ENCODE peak calls at places on chromosomes 7 and 10, in eight cellular contexts. X is heart right ventricle, K is OCI-LY7, E is astrocyte, M is BE2C, C is Caco-2, Y is sigmoid colon, Q is IMR-90. J is an unnamed sample. For H3K4me1, the result is how much of the 10 kb centered on the place peaks cover.

GRCh38 chr10:4883079-4883739 is 57.2 kb downstream of the AKR1E2 start:
- DNase-seq in Q (peak), M (no peak), C (no peak), K (no peak), Y (no peak), E (peak), X (no peak), J (no peak)

GRCh38 chr10:89224697-89225443 is 17.8 kb upstream of the CH25H start:
- DNase-seq in C (no peak), M (no peak), X (peak), Y (no peak), E (no peak), K (no peak), Q (no peak), J (peak)

GRCh38 chr10:35460852-35461460 is 124.6 kb downstream of the CCNY start:
- DNase-seq in K (no peak), C (no peak), M (no peak), E (peak), X (no peak), Q (no peak), Y (no peak), J (no peak)

GRCh38 chr7:47587389-47587788 is 5.5 kb upstream of the TNS3 start:
- DNase-seq in C (no peak), K (no peak), Q (no peak), M (no peak), Y (no peak), E (no peak), X (no peak), J (no peak)

GRCh38 chr7:142380064-142380463 is 122.2 kb upstream of the PRSS58 start:
- DNase-seq in M (no peak), K (no peak), Y (no peak), E (no peak), X (no peak), Q (no peak), C (no peak), J (no peak)

GRCh38 chr7:82325416-82325815 is 118.2 kb downstream of the CACNA2D1 start:
- DNase-seq in X (no peak), E (peak), M (no peak), C (no peak), K (no peak), Q (peak), Y (no peak), J (no peak)

GRCh38 chr10:30006410-30006809 is 53.0 kb downstream of the JCAD start:
- DNase-seq in E (no peak), Y (no peak), Q (no peak), X (no peak), K (no peak), C (no peak), M (no peak), J (no peak)

GRCh38 chr7:99504281-99504602 is 220 bp upstream of the ZKSCAN5 start:
- DNase-seq in E (no peak), M (peak), C (peak), Y (no peak), K (no peak), X (no peak), Q (no peak), J (no peak)

GRCh38 chr7:155878250-155878649 is 66.0 kb upstream of the SHH start:
- DNase-seq in Y (peak), M (no peak), Q (no peak), C (no peak), X (no peak), K (no peak), E (no peak), J (no peak)

GRCh38 chr10:18684416-18684815 is 25.2 kb downstream of the ARL5B start:
- DNase-seq in Q (no peak), X (no peak), K (no peak), M (no peak), E (peak), C (no peak), Y (no peak), J (no peak)

GRCh38 chr10:12466701-12467100 is 117.4 kb downstream of the CAMK1D start:
- DNase-seq in E (peak), K (no peak), X (no peak), M (no peak), Q (peak), Y (peak), C (no peak), J (no peak)

GRCh38 chr10:62433181-62433692 is 59.1 kb downstream of the ZNF365 start:
- DNase-seq in M (no peak), K (no peak), C (no peak), X (peak), Y (peak), Q (peak), E (peak), J (peak)

GRCh38 chr7:81300779-81301178 is 381.9 kb upstream of the SEMA3C start:
- DNase-seq in C (no peak), K (no peak), M (no peak), X (no peak), E (peak), Y (no peak), Q (no peak), J (no peak)

GRCh38 chr7:157044151-157044687 is 33.8 kb upstream of the MNX1 start:
- DNase-seq in K (no peak), X (no peak), Q (peak), E (no peak), Y (no peak), C (no peak), M (no peak), J (no peak)

GRCh38 chr7:7114575-7115291 is 67.6 kb upstream of the C1GALT1 start:
- DNase-seq in Q (no peak), M (no peak), K (no peak), Y (no peak), E (no peak), X (no peak), C (peak), J (no peak)

GRCh38 chr10:21534611-21535493 is 820 bp downstream of the MLLT10 start:
- DNase-seq in Q (peak), X (peak), M (peak), K (peak), Y (peak), E (no peak), C (peak), J (peak)

GRCh38 chr10:111578076-111578475 is 501.2 kb downstream of the ADRA2A start:
- DNase-seq in Q (no peak), M (peak), X (no peak), E (no peak), C (no peak), K (no peak), Y (no peak), J (no peak)

GRCh38 chr7:25259487-25260243 is 31.4 kb upstream of the NPVF start:
- DNase-seq in E (peak), X (peak), Q (peak), C (peak), Y (peak), K (peak), M (peak), J (peak)

GRCh38 chr7:126958367-126958766 is 294.4 kb downstream of the GRM8 start:
- DNase-seq in Y (no peak), C (no peak), X (no peak), K (no peak), Q (no peak), M (no peak), E (no peak), J (no peak)

GRCh38 chr7:1360521-1360971 is 98.7 kb downstream of the MICALL2 start:
- DNase-seq in X (no peak), C (no peak), Q (no peak), K (no peak), M (no peak), Y (peak), E (no peak), J (no peak)

GRCh38 chr10:61618388-61618961 is 44.3 kb upstream of the CABCOCO1 start:
- DNase-seq in X (no peak), Q (no peak), Y (no peak), K (no peak), E (no peak), M (no peak), C (no peak), J (no peak)

GRCh38 chr10:17143055-17143690 is 13.6 kb upstream of the CUBN start:
- DNase-seq in M (no peak), C (no peak), E (no peak), Q (peak), X (no peak), Y (no peak), K (no peak), J (no peak)

GRCh38 chr10:115525141-115525540 is 432.0 kb downstream of the ATRNL1 start:
- DNase-seq in Y (no peak), M (no peak), X (no peak), E (no peak), C (no peak), K (no peak), Q (no peak), J (no peak)

GRCh38 chr10:96675846-96676245 is 44.5 kb downstream of the PIK3AP1 start:
- DNase-seq in C (no peak), X (no peak), K (no peak), M (no peak), Y (no peak), E (no peak), Q (no peak), J (no peak)

GRCh38 chr10:44925224-44925623 is 14.1 kb downstream of the TMEM72 start:
- DNase-seq in X (no peak), Q (peak), K (peak), Y (peak), C (peak), E (no peak), M (peak), J (no peak)

GRCh38 chr10:55627526-55628170 is 733.4 kb downstream of the ZWINT start:
- DNase-seq in E (no peak), X (no peak), K (no peak), C (no peak), Y (no peak), Q (no peak), M (peak), J (no peak)

GRCh38 chr10:43959854-43960415 is 311.3 kb upstream of the ZNF32 start:
- DNase-seq in X (no peak), E (no peak), Y (no peak), Q (no peak), C (no peak), K (no peak), M (no peak), J (no peak)

GRCh38 chr7:34675749-34676374 is 17.8 kb downstream of the NPSR1 start:
- DNase-seq in C (no peak), K (peak), Q (no peak), M (peak), X (no peak), Y (no peak), E (no peak), J (no peak)
- TF ChIP-seq CTCF in C (peak), K (peak), Q (peak), M (peak), X (peak), Y (no peak), E (peak), J (peak)

GRCh38 chr7:151437866-151438516 is 1.9 kb downstream of the CRYGN start:
- DNase-seq in M (no peak), E (no peak), X (no peak), K (no peak), Y (peak), C (no peak), Q (no peak), J (no peak)
- H3K4me1 ChIP-seq in M (under half), E (under half), X (under half), K (under half), Y (under half), C (under half), Q (under half), J (under half)

GRCh38 chr10:124722812-124723783 is 21.1 kb downstream of the FAM53B start:
- DNase-seq in X (no peak), K (no peak), Y (peak), E (no peak), C (no peak), Q (no peak), M (no peak), J (peak)
- H3K4me3 ChIP-seq in X (no peak), K (no peak), Y (no peak), E (no peak), C (no peak), Q (no peak), M (no peak), J (peak)

GRCh38 chr7:36232971-36233550 is 80.0 kb downstream of the EEPD1 start:
- DNase-seq in C (no peak), X (no peak), E (peak), Q (peak), Y (no peak), K (no peak), M (no peak), J (no peak)
- TF ChIP-seq CTCF in C (no peak), X (no peak), E (no peak), Q (no peak), Y (no peak), K (no peak), M (no peak), J (no peak)

GRCh38 chr7:117949232-117949631 is 76.0 kb upstream of the CTTNBP2 start:
- DNase-seq in Y (no peak), K (no peak), C (no peak), X (no peak), Q (peak), M (no peak), E (peak), J (no peak)
- H3K4me1 ChIP-seq in Y (under half), K (under half), C (under half), X (under half), Q (under half), M (under half), E (under half), J (under half)

J was measured in left ventricle myocardium inferior.